ENCODE peak calls at places on chromosomes 3 and 15, in four cellular contexts. R is HL-60, D is K562, N is GM12878. A is an unnamed sample.

GRCh38 chr3:108602249-108602934 is 12.9 kb downstream of the DZIP3 start:
- DNase-seq in R (no peak), D (no peak), N (no peak), A (no peak)

GRCh38 chr3:42699511-42699971 is 3.1 kb downstream of the HHATL start:
- DNase-seq in D (peak; percentile 10), R (no peak), N (no peak), A (no peak)

GRCh38 chr3:47034868-47035489 is 55.5 kb downstream of the NBEAL2 start:
- DNase-seq in R (no peak), D (no peak), N (no peak), A (no peak)

GRCh38 chr3:190381356-190381940 is 6.5 kb upstream of the CLDN16 start:
- DNase-seq in D (no peak), N (no peak), R (no peak), A (no peak)

GRCh38 chr3:100527347-100527735 is 34.9 kb downstream of the TMEM45A start:
- DNase-seq in D (no peak), N (no peak), R (no peak), A (no peak)

GRCh38 chr15:58839485-58839884 is 68.4 kb downstream of the MINDY2 start:
- DNase-seq in D (peak; percentile 25), R (no peak), N (no peak), A (no peak)

GRCh38 chr15:42080585-42081462 is 13.5 kb downstream of the PLA2G4D start:
- DNase-seq in R (no peak), D (no peak), N (no peak), A (no peak)

GRCh38 chr3:125306620-125307019 is 68.5 kb downstream of the ZNF148 start:
- DNase-seq in R (no peak), N (no peak), D (no peak), A (no peak)

GRCh38 chr15:68200016-68200861 is 4.9 kb downstream of the CALML4 start:
- DNase-seq in D (no peak), R (no peak), N (no peak), A (no peak)

GRCh38 chr3:24259901-24260512 is 234.6 kb downstream of the THRB start:
- DNase-seq in R (no peak), D (peak; percentile 81), N (no peak), A (no peak)

GRCh38 chr3:61629442-61629841 is 68.1 kb downstream of the PTPRG start:
- DNase-seq in D (no peak), N (no peak), R (no peak), A (no peak)

GRCh38 chr3:11154953-11155325 is 646 bp downstream of the HRH1 start:
- DNase-seq in D (no peak), N (no peak), R (no peak), A (no peak)

GRCh38 chr3:193826126-193826795 is 233.3 kb downstream of the OPA1 start:
- DNase-seq in D (peak; percentile 49), R (no peak), N (no peak), A (no peak)

GRCh38 chr15:91891788-91892187 is 38.3 kb downstream of the SLCO3A1 start:
- DNase-seq in D (no peak), R (no peak), N (no peak), A (no peak)

GRCh38 chr15:65598468-65598867 is 12.5 kb downstream of the INTS14 start:
- DNase-seq in R (no peak), N (no peak), D (no peak), A (no peak)

GRCh38 chr15:28021281-28022039 is 77.7 kb downstream of the OCA2 start:
- DNase-seq in D (peak; percentile 41), R (peak; percentile 10), N (no peak), A (no peak)

GRCh38 chr3:82012775-82013174 is 251.3 kb upstream of the GBE1 start:
- DNase-seq in R (no peak), D (no peak), N (no peak), A (no peak)

GRCh38 chr3:55180936-55181535 is 253.2 kb upstream of the LRTM1 start:
- DNase-seq in N (no peak), R (no peak), D (peak; percentile 32), A (peak; percentile 21)

GRCh38 chr3:196096382-196096953 is 14.6 kb upstream of the TFRC start:
- DNase-seq in D (no peak), R (no peak), N (peak; percentile 87), A (no peak)

GRCh38 chr3:154421067-154421466 is 8.9 kb downstream of the GPR149 start:
- DNase-seq in R (no peak), D (no peak), N (no peak), A (no peak)

GRCh38 chr3:120642368-120642948 is 39.6 kb downstream of the HGD start:
- DNase-seq in R (peak; percentile 55), D (peak; percentile 70), N (no peak), A (no peak)

GRCh38 chr3:23663661-23664186 is 142.0 kb upstream of the UBE2E1 start:
- DNase-seq in N (no peak), R (no peak), D (no peak), A (no peak)

GRCh38 chr3:190614466-190615384 is 100.8 kb downstream of the IL1RAP start:
- DNase-seq in R (peak; percentile 58), D (no peak), N (no peak), A (no peak)

GRCh38 chr3:107218864-107219269 is 158.4 kb upstream of the CCDC54 start:
- DNase-seq in R (no peak), N (no peak), D (no peak), A (no peak)

GRCh38 chr3:48997714-48998637 is 7.9 kb downstream of the P4HTM start:
- DNase-seq in R (no peak), D (no peak), N (no peak), A (no peak)

GRCh38 chr3:8325306-8325705 is 176.3 kb upstream of the LMCD1 start:
- DNase-seq in N (no peak), D (no peak), R (no peak), A (no peak)

GRCh38 chr3:112642912-112643506 is 2.1 kb upstream of the CCDC80 start:
- DNase-seq in D (peak; percentile 76), R (peak; percentile 64), N (peak; percentile 46), A (peak; percentile 62)

GRCh38 chr15:31235298-31236183 is 91.1 kb upstream of the KLF13 start:
- DNase-seq in N (no peak), D (no peak), R (no peak), A (no peak)

GRCh38 chr3:190038050-190038631 is 82.6 kb downstream of the P3H2 start:
- DNase-seq in N (no peak), D (no peak), R (no peak), A (no peak)

GRCh38 chr15:76340802-76341365 is 4.3 kb downstream of the ISL2 start:
- DNase-seq in R (no peak), N (no peak), D (no peak), A (peak; percentile 26)

GRCh38 chr3:45906681-45907220 is 20.4 kb downstream of the CCR9 start:
- DNase-seq in N (no peak), R (no peak), D (peak; percentile 59), A (no peak)

GRCh38 chr3:38907426-38907825 is 91.4 kb upstream of the SCN10A start:
- DNase-seq in R (no peak), D (no peak), N (no peak), A (no peak)

GRCh38 chr3:135549928-135550327 is 415.6 kb upstream of the PPP2R3A start:
- DNase-seq in N (no peak), R (no peak), D (no peak), A (no peak)

GRCh38 chr3:179348325-179349013 is 960 bp downstream of the MFN1 start:
- DNase-seq in D (peak; percentile 16), N (peak; percentile 80), R (peak; percentile 43), A (no peak)

GRCh38 chr15:26472661-26473060 is 300.2 kb downstream of the GABRB3 start:
- DNase-seq in D (no peak), R (no peak), N (no peak), A (no peak)

DNA sequence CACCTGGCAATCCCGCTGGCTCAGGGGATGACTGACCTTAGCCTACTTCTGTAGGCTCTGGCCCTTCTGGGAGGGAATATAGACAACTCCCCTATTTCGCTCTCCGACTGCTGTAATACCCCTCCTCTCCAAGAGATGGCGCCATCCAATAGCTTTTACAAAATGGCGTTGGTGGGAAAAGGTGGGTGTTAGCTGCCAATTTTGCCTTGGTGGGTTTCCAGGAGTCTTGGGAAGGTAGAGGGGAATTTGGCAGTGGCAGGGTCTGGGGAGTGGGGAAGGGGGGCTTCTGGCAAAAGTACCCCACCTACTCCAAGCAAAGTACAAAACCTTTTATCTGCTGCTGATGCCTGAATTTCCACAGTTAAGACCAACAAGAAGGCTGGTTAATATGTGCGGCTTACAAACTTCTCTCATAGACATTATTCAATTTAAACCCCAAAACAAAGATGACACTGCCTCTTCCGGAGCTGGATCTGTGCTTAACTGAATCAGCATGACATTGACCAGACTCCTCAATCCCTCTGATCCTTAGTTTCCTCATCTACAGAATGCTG is 62.1 kb downstream of the RASGRF1 start:
- DNase-seq in D (peak; percentile 62), R (no peak), N (no peak), A (peak; percentile 59)
- TF ChIP-seq SPI1 in D (no peak), R (no peak), N (no peak), A (no peak)

GRCh38 chr3:123386477-123387040 is 62.3 kb downstream of the ADCY5 start:
- DNase-seq in D (no peak), N (no peak), R (no peak), A (no peak)

GRCh38 chr3:123385981-123386380 is 62.9 kb downstream of the ADCY5 start:
- DNase-seq in N (no peak), D (no peak), R (no peak), A (no peak)

GRCh38 chr3:123384256-123384655 is 64.6 kb downstream of the ADCY5 start:
- DNase-seq in D (no peak), R (no peak), N (no peak), A (no peak)

GRCh38 chr3:123385499-123385898 is 63.4 kb downstream of the ADCY5 start:
- DNase-seq in D (no peak), R (no peak), N (no peak), A (no peak)

GRCh38 chr3:123385072-123385471 is 63.8 kb downstream of the ADCY5 start:
- DNase-seq in D (no peak), R (no peak), N (no peak), A (no peak)
- TF ChIP-seq POLR2AphosphoS5 in D (no peak), R (no peak), N (no peak), A (no peak)

DNA sequence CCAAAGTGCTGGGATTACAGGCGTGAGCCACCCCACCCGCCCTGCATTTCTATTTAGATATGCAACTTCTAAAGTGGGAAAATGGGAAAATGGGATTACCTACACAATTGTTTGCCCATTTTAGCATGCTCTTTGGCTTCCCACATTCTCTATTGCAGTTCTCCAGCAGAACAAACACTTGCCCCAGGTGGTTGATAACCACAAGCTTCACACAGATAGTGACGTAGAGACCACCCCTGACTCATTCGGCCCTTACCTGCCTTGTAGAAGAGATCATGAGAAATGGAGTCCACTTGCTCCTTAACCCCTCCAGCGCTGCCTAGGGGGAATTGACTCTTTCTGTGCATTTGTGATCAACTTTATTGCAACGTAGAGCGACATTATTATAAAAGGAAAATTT is 83.2 kb upstream of the RAP2B start:
- DNase-seq in R (no peak), N (no peak), D (no peak), A (no peak)
- TF ChIP-seq SPI1 in R (no peak), N (no peak), D (no peak), A (no peak)

GRCh38 chr3:14201881-14202684 is 23.5 kb downstream of the LSM3 start:
- DNase-seq in D (no peak), N (no peak), R (no peak), A (no peak)

GRCh38 chr3:14206548-14207177 is 28.0 kb downstream of the LSM3 start:
- DNase-seq in D (peak; percentile 62), R (no peak), N (no peak), A (no peak)

GRCh38 chr3:14203521-14204079 is 25.0 kb downstream of the LSM3 start:
- DNase-seq in N (no peak), D (peak; percentile 84), R (peak; percentile 61), A (peak; percentile 42)

GRCh38 chr3:14202874-14203520 is 24.4 kb downstream of the LSM3 start:
- DNase-seq in D (no peak), N (no peak), R (no peak), A (no peak)

GRCh38 chr3:14204605-14205284 is 26.1 kb downstream of the LSM3 start:
- DNase-seq in N (no peak), D (peak; percentile 71), R (peak; percentile 70), A (no peak)
- TF ChIP-seq POLR2AphosphoS5 in N (no peak), D (peak; percentile 22), R (no peak), A (no peak)

A was measured in GM12891.